ENCODE peak calls at places on chromosome 10, in eight cellular contexts. H, R, W, C, B, J, E and T are unnamed samples.

GRCh38 chr10:11757452-11757819 is 15.3 kb downstream of the ECHDC3 start:
- DNase-seq in H (no peak), R (peak; percentile 86), W (peak; percentile 73), C (no peak), B (peak; percentile 64), J (peak; percentile 79), E (peak; percentile 54), T (no peak)

GRCh38 chr10:129063877-129064276 is 403.2 kb upstream of the MGMT start:
- DNase-seq in H (no peak), R (peak; percentile 16), W (no peak), C (no peak), B (no peak), J (no peak), E (no peak), T (no peak)

GRCh38 chr10:84654671-84655070 is 326.3 kb downstream of the CCSER2 start:
- DNase-seq in H (no peak), R (no peak), W (no peak), C (peak; percentile 90), B (no peak), J (no peak), E (no peak), T (no peak)

GRCh38 chr10:124717911-124718734 is 26.1 kb downstream of the FAM53B start:
- DNase-seq in H (no peak), R (no peak), W (no peak), C (no peak), B (no peak), J (peak; percentile 53), E (no peak), T (no peak)

GRCh38 chr10:81177651-81178244 is 640.0 kb downstream of the SH2D4B start:
- DNase-seq in H (no peak), R (no peak), W (no peak), C (no peak), B (no peak), J (no peak), E (no peak), T (no peak)

GRCh38 chr10:33781666-33782395 is 447.4 kb upstream of the NRP1 start:
- DNase-seq in H (no peak), R (no peak), W (no peak), C (no peak), B (no peak), J (no peak), E (no peak), T (no peak)

GRCh38 chr10:5494611-5495010 is 4.8 kb downstream of the CALML5 start:
- DNase-seq in H (no peak), R (no peak), W (no peak), C (no peak), B (no peak), J (no peak), E (no peak), T (no peak)

GRCh38 chr10:8815969-8816368 is 761.5 kb downstream of the GATA3 start:
- DNase-seq in H (no peak), R (no peak), W (no peak), C (no peak), B (no peak), J (no peak), E (no peak), T (no peak)

GRCh38 chr10:98257961-98258360 is 10.0 kb downstream of the LOXL4 start:
- DNase-seq in H (no peak), R (peak; percentile 54), W (no peak), C (no peak), B (no peak), J (no peak), E (no peak), T (no peak)

GRCh38 chr10:121339136-121339535 is 259.1 kb downstream of the FGFR2 start:
- DNase-seq in H (no peak), R (no peak), W (no peak), C (no peak), B (no peak), J (no peak), E (no peak), T (no peak)

GRCh38 chr10:57102234-57102633 is 741.2 kb upstream of the ZWINT start:
- DNase-seq in H (no peak), R (no peak), W (no peak), C (no peak), B (no peak), J (no peak), E (no peak), T (no peak)

DNA sequence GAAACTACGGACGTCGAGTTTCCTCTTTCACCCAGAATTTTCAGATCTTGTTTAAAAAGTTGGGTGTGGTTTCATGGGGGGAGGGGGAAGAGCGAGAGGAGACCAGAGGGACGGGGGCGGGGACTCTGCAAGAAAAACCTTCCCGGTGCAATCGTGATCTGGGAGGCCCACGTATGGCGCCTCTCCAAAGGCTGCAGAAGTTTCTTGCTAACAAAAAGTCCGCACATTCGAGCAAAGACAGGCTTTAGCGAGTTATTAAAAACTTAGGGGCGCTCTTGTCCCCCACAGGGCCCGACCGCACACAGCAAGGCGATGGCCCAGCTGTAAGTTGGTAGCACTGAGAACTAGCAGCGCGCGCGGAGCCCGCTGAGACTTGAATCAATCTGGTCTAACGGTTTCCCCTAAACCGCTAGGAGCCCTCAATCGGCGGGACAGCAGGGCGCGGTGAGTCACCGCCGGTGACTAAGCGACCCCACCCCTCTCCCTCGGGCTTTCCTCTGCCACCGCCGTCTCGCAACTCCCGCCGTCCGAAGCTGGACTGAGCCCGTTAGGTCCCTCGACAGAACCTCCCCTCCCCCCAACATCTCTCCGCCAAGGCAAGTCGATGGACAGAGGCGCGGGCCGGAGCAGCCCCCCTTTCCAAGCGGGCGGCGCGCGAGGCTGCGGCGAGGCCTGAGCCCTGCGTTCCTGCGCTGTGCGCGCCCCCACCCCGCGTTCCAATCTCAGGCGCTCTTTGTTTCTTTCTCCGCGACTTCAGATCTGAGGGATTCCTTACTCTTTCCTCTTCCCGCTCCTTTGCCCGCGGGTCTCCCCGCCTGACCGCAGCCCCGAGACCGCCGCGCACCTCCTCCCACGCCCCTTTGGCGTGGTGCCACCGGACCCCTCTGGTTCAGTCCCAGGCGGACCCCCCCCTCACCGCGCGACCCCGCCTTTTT is at the start of gene VIM:
- DNase-seq in H (peak; percentile 84), R (peak; percentile 98), W (peak; percentile 81), C (peak; percentile 48), B (peak; percentile 70), J (peak; percentile 67), E (peak; percentile 88), T (peak; percentile 100)
- H3K4me1 ChIP-seq in H (peaks cover 37% of the 10 kb centered on the region), R (peaks cover 33% of the 10 kb centered on the region), W (peaks cover 19% of the 10 kb centered on the region), C (peaks cover 29% of the 10 kb centered on the region), B (no peaks in the 10 kb centered on the region), J (no peaks in the 10 kb centered on the region), E (peaks cover 58% of the 10 kb centered on the region), T (peaks cover 37% of the 10 kb centered on the region)

GRCh38 chr10:31912898-31913847 is 15.5 kb downstream of the ARHGAP12 start:
- DNase-seq in H (no peak), R (no peak), W (no peak), C (no peak), B (no peak), J (no peak), E (no peak), T (no peak)
- H3K4me3 ChIP-seq in H (peak overlapping the region; percentile 2), R (no peak overlapping the region), W (no peak overlapping the region), C (no peak overlapping the region), B (no peak overlapping the region), J (no peak overlapping the region), E (no peak overlapping the region), T (no peak overlapping the region)

GRCh38 chr10:110423650-110424049 is 74.1 kb upstream of the DUSP5 start:
- DNase-seq in H (no peak), R (no peak), W (no peak), C (no peak), B (no peak), J (no peak), E (peak; percentile 32), T (no peak)

GRCh38 chr10:110421512-110422138 is 76.1 kb upstream of the DUSP5 start:
- DNase-seq in H (no peak), R (no peak), W (no peak), C (peak; percentile 59), B (no peak), J (no peak), E (no peak), T (no peak)

GRCh38 chr10:110422548-110422947 is 75.2 kb upstream of the DUSP5 start:
- DNase-seq in H (no peak), R (no peak), W (no peak), C (no peak), B (no peak), J (no peak), E (no peak), T (no peak)

GRCh38 chr10:110419265-110419664 is 78.4 kb upstream of the DUSP5 start:
- DNase-seq in H (no peak), R (no peak), W (no peak), C (no peak), B (no peak), J (no peak), E (no peak), T (no peak)

DNA sequence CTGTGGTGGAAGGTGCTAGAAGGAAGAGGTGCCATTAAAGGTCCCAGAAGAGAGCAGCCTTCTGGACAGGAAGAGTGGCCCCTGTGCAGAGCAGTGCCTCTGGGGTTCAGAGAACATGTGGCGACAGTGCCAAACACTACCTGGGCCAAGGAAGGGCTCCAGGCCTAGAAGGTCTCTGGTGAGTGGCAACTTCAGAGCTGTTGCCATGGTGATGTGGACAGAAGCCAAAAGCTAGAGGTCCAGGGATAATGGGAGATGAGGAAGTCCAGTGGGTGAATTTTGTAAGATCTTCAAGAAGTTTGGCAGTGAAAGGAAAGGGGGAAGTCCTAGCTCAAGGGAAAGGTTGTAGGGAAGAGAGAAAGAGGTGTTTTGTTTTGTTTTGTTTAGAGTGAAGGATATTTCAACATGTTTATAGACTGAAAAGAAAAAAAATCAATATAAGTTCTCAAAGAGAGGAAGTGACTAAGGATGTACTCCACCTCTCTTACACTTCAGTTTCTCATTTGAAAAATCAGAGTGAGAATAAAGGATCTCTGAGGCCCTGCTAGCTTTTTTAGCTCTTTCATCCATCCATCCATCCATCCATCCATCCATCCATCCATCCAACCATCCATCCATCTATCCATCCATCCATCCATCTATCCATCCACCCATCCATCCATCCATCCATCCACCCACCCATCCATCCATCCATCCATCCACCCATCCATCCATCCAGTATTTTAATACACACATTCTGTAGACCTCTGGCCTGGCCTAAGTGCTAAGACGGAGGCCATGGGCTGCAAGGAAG is 77.1 kb upstream of the DUSP5 start:
- DNase-seq in H (no peak), R (no peak), W (peak; percentile 48), C (no peak), B (peak; percentile 64), J (no peak), E (no peak), T (peak; percentile 53)
- H3K4me1 ChIP-seq in H (peaks cover 55% of the 10 kb centered on the region), R (peaks cover 20% of the 10 kb centered on the region), W (no peaks in the 10 kb centered on the region), C (peaks cover 63% of the 10 kb centered on the region), B (peaks cover 8% of the 10 kb centered on the region), J (peaks cover 10% of the 10 kb centered on the region), E (peaks cover 34% of the 10 kb centered on the region), T (peaks cover 28% of the 10 kb centered on the region)

GRCh38 chr10:30115391-30116253 is 56.2 kb upstream of the JCAD start:
- DNase-seq in H (no peak), R (no peak), W (no peak), C (no peak), B (no peak), J (no peak), E (no peak), T (no peak)

GRCh38 chr10:30111340-30111980 is 52.1 kb upstream of the JCAD start:
- DNase-seq in H (no peak), R (no peak), W (no peak), C (no peak), B (no peak), J (no peak), E (no peak), T (no peak)

GRCh38 chr10:30114401-30114800 is 55.0 kb upstream of the JCAD start:
- DNase-seq in H (no peak), R (no peak), W (no peak), C (no peak), B (no peak), J (no peak), E (no peak), T (no peak)

GRCh38 chr10:30116254-30116573 is 56.8 kb upstream of the JCAD start:
- DNase-seq in H (no peak), R (no peak), W (no peak), C (no peak), B (no peak), J (no peak), E (no peak), T (no peak)

GRCh38 chr10:30114871-30115270 is 55.5 kb upstream of the JCAD start:
- DNase-seq in H (no peak), R (peak; percentile 62), W (no peak), C (no peak), B (no peak), J (no peak), E (no peak), T (no peak)
- H3K4me3 ChIP-seq in H (no peak overlapping the region), R (peak overlapping the region; percentile 24), W (no peak overlapping the region), C (no peak overlapping the region), B (no peak overlapping the region), J (no peak overlapping the region), E (peak overlapping the region; percentile 42), T (no peak overlapping the region)